ENCODE peak calls at places on chromosomes 4 and X, in four cellular contexts. X, P, K and Y are unnamed samples. For H3K4me1, the result is how much of the 10 kb centered on the place peaks cover.

GRCh38 chrX:135389717-135390116 is 32.0 kb upstream of the SMIM10L2A start:
- DNase-seq in X (no peak), P (no peak), K (no peak), Y (no peak)

GRCh38 chrX:7603387-7603786 is 239.6 kb upstream of the VCX start:
- DNase-seq in P (no peak), X (no peak), K (no peak), Y (no peak)

GRCh38 chr4:118829107-118829506 is 6.8 kb downstream of the SEC24D start:
- DNase-seq in K (no peak), P (no peak), X (no peak), Y (no peak)

GRCh38 chrX:97563531-97564133 is 679.9 kb downstream of the RPA4 start:
- DNase-seq in X (no peak), K (peak), P (no peak), Y (peak)

GRCh38 chr4:78691971-78692814 is 84.0 kb upstream of the BMP2K start:
- DNase-seq in K (no peak), X (no peak), P (peak), Y (no peak)

GRCh38 chr4:167713756-167714155 is 378.6 kb upstream of the ANXA10 start:
- DNase-seq in X (no peak), K (no peak), P (no peak), Y (no peak)

GRCh38 chr4:53633608-53634007 is 42.3 kb upstream of the LNX1 start:
- DNase-seq in X (no peak), K (no peak), P (no peak), Y (peak)

GRCh38 chr4:173508386-173509002 is 21.5 kb downstream of the HAND2 start:
- DNase-seq in P (peak), X (peak), K (no peak), Y (peak)

GRCh38 chrX:109654710-109655109 is 29.7 kb upstream of the KCNE5 start:
- DNase-seq in X (no peak), K (no peak), P (no peak), Y (no peak)

GRCh38 chrX:153561337-153561736 is 37.6 kb downstream of the CCNQ start:
- DNase-seq in P (no peak), K (no peak), X (no peak), Y (no peak)

DNA sequence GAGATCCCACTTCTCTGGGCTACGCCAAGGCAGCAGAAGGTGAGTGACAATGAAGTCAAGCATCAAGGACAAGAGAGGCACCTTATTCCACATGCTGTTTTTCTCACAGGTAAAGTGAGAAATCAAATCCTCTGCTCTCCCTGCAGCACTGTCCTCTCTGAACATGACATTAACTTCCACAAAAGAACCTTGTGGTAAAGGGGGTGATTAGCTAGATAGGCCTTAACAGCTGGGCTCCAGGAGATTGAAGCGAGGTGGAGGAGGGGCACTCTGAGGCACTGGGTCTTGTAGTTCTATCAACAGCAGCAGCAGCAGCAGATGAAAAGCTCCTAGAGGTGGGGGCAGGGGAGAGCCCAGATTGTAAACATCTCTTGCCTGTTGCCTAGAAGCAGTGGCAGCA is 96.8 kb upstream of the CXXC4 start:
- DNase-seq in P (no peak), X (no peak), K (no peak), Y (peak)
- TF ChIP-seq EP300 in P (no peak), X (no peak), K (no peak), Y (no peak)

GRCh38 chr4:5710962-5711478 is at the start of gene EVC:
- DNase-seq in X (peak), P (peak), K (peak), Y (peak)
- TF ChIP-seq POLR2AphosphoS5 in X (no peak), P (peak), K (peak), Y (peak)

GRCh38 chr4:113147498-113148231 is 98.2 kb downstream of the ANK2 start:
- DNase-seq in K (no peak), P (no peak), X (no peak), Y (no peak)

GRCh38 chr4:113145147-113145518 is 95.7 kb downstream of the ANK2 start:
- DNase-seq in K (no peak), P (no peak), X (no peak), Y (no peak)

GRCh38 chr4:113146876-113147358 is 97.5 kb downstream of the ANK2 start:
- DNase-seq in X (no peak), P (no peak), K (no peak), Y (no peak)

GRCh38 chr4:113145519-113146291 is 96.3 kb downstream of the ANK2 start:
- DNase-seq in K (no peak), X (no peak), P (no peak), Y (no peak)

DNA sequence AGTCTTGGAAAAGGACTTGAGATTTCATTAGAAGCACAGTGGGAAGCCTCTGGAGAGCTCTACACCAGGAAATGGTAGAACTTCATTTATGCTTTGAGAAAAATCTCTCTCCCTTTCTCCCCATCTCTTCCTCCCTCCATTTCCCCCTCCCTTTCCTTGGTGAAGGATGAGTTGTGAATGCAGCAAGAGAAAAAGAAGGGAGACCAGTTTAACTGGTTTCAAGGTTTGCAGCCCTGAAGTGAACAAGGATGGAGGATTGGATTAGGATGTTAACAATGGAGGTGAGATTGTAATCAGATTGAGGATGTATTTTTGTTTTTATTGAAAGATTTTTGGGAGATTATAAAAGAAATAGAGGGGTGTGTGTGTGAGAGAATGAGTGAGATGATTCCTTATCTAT is 99.5 kb downstream of the ANK2 start:
- DNase-seq in X (no peak), P (no peak), K (no peak), Y (no peak)
- H3K4me1 ChIP-seq in X (under half), P (under half), K (under half), Y (under half)

GRCh38 chrX:23292979-23293651 is 41.5 kb upstream of the PTCHD1 start:
- DNase-seq in P (no peak), K (no peak), X (peak), Y (peak)
- TF ChIP-seq EP300 in P (no peak), K (no peak), X (no peak), Y (no peak)

DNA sequence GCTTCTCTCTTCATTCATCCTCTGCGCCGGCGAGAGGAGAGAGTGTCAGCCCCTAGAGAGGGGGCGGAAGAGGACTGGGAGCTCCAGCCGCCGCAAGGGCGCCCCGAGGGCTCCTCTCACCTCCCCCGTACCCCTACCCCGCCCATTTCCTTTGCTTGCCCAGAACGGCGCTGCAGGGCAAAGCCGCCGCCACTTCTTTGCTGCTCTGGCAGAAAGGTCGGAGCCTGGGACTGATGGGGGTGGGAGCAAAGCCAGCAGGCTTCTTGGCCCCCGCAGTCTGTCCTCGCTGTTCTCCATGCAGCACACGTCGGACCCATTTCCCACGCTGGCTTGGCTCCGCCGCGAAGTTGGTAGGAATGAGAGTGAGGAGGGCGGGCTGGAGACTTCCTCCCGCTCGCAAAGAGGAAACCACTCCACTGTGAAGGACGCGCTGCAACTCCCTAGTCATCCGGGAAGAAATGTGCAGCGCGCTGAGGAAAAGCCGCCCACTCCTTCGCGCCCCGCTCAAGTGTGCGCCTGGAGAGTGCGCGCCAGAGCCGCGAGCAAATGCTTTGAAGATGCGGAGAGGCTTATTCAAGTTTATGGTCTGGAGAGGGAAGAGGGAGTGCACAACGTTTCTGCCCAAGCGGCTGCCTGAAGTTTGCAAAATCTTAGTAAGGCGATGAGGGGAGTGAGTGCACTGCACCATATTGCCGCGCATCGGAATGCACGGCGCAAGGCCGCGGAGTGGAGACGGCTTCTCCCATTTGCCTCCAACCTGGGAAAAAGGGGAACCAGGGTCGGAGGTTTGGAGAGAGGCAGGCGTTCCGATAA is 2.8 kb upstream of the PCDH7 start:
- DNase-seq in P (peak), X (peak), K (peak), Y (peak)
- TF ChIP-seq POLR2AphosphoS5 in P (no peak), X (no peak), K (no peak), Y (no peak)

GRCh38 chrX:118507766-118508165 is 12.2 kb downstream of the DOCK11 start:
- DNase-seq in X (no peak), P (no peak), K (no peak), Y (no peak)
- H3K4me1 ChIP-seq in X (under half), P (under half), K (under half), Y (under half)